ENCODE peak calls at places on chromosomes 6 and 20, in six cellular contexts. C is iPS DF 19.7; D is AG08395; A is HFF-Myc; Y is ureter; P is stimulated activated CD4-positive, alpha-beta T cell treated with anti-CD3 and anti-CD28 coated beads, Interleukin-4, amount 100 ng/mL, for 48 hours. W is an unnamed sample.

GRCh38 chr6:13846841-13847240 is 32.5 kb upstream of the MCUR1 start:
- DNase-seq in C (peak; percentile 84), Y (peak; percentile 17), P (no peak), A (no peak), D (no peak), W (peak; percentile 18)

GRCh38 chr6:168031411-168032382 is 34.2 kb downstream of the KIF25 start:
- DNase-seq in P (no peak), A (peak; percentile 73), D (peak; percentile 75), C (no peak), Y (peak; percentile 41), W (no peak)

GRCh38 chr6:131728296-131728939 is 17.6 kb upstream of the CTAGE9 start:
- DNase-seq in P (no peak), D (peak; percentile 12), Y (no peak), A (no peak), C (no peak), W (no peak)

GRCh38 chr6:168226095-168226781 is 93.3 kb downstream of the DACT2 start:
- DNase-seq in C (no peak), A (no peak), D (no peak), Y (no peak), P (no peak), W (no peak)

GRCh38 chr6:34926655-34927054 is 37.6 kb downstream of the ANKS1A start:
- DNase-seq in Y (no peak), A (no peak), C (no peak), D (peak; percentile 56), P (no peak), W (peak; percentile 79)

GRCh38 chr6:52391599-52391998 is 28.5 kb upstream of the EFHC1 start:
- DNase-seq in C (no peak), Y (no peak), A (no peak), P (no peak), D (no peak), W (no peak)

GRCh38 chr6:166005846-166006592 is 161.6 kb downstream of the TBXT start:
- DNase-seq in D (peak; percentile 62), Y (no peak), C (no peak), A (no peak), P (no peak), W (peak; percentile 39)

GRCh38 chr6:88683734-88684133 is 279.7 kb downstream of the RNGTT start:
- DNase-seq in P (no peak), C (no peak), D (no peak), A (no peak), Y (no peak), W (peak; percentile 2)

GRCh38 chr6:84967389-84967788 is 203.0 kb upstream of the TBX18 start:
- DNase-seq in A (peak; percentile 43), P (no peak), D (peak; percentile 48), Y (no peak), C (peak; percentile 57), W (peak; percentile 61)

GRCh38 chr20:7748624-7749023 is 191.6 kb downstream of the HAO1 start:
- DNase-seq in C (no peak), Y (no peak), P (no peak), D (no peak), A (no peak), W (no peak)

GRCh38 chr6:134750669-134751068 is 199.2 kb downstream of the ALDH8A1 start:
- DNase-seq in Y (no peak), A (peak; percentile 65), D (peak; percentile 61), C (no peak), P (no peak), W (peak; percentile 46)

GRCh38 chr6:129031051-129031599 is 148.2 kb downstream of the LAMA2 start:
- DNase-seq in D (peak; percentile 60), Y (no peak), A (peak; percentile 26), P (no peak), C (no peak), W (no peak)

GRCh38 chr6:11222385-11223277 is 9.8 kb downstream of the NEDD9 start:
- DNase-seq in P (no peak), C (no peak), Y (no peak), A (no peak), D (no peak), W (no peak)

GRCh38 chr6:125114248-125114858 is 39.2 kb upstream of the TPD52L1 start:
- DNase-seq in P (peak; percentile 18), D (peak; percentile 50), A (no peak), C (no peak), Y (no peak), W (peak; percentile 35)